ENCODE peak calls at places on chromosomes 16 and 17, in eight cellular contexts. Q is stomach, O is body of pancreas, A is heart left ventricle, E is gastrocnemius medialis, N is Peyer's patch, J is uterus, W is adrenal gland. S is an unnamed sample.

GRCh38 chr16:55439101-55439690 is 39.8 kb upstream of the MMP2 start:
- DNase-seq in Q (no peak), E (peak; percentile 47), W (no peak), N (no peak), O (no peak), J (no peak), A (no peak), S (no peak)

GRCh38 chr16:3577302-3577752 is at the start of gene NLRC3:
- DNase-seq in N (no peak), A (no peak), J (no peak), Q (no peak), E (no peak), W (no peak), O (no peak), S (no peak)

GRCh38 chr17:79792984-79793923 is 3.6 kb downstream of the CBX8 start:
- DNase-seq in Q (no peak), W (no peak), J (no peak), A (no peak), E (no peak), N (no peak), O (no peak), S (peak; percentile 59)

GRCh38 chr16:51143166-51143565 is 7.9 kb downstream of the SALL1 start:
- DNase-seq in Q (no peak), W (no peak), O (no peak), A (no peak), J (no peak), E (no peak), N (no peak), S (no peak)

GRCh38 chr16:22739077-22739476 is 74.9 kb upstream of the HS3ST2 start:
- DNase-seq in N (no peak), E (peak; percentile 34), A (no peak), Q (no peak), O (no peak), J (no peak), W (no peak), S (no peak)

GRCh38 chr16:2022723-2023097 is 3.1 kb downstream of the NPW start:
- DNase-seq in W (no peak), O (peak; percentile 59), E (no peak), N (no peak), A (no peak), J (peak; percentile 60), Q (no peak), S (no peak)

GRCh38 chr16:28103516-28104170 is 40.1 kb upstream of the GSG1L start:
- DNase-seq in N (no peak), O (no peak), W (no peak), J (no peak), Q (no peak), E (no peak), A (no peak), S (no peak)

GRCh38 chr16:50021509-50021908 is 3.5 kb upstream of the CNEP1R1 start:
- DNase-seq in E (no peak), W (no peak), J (no peak), A (no peak), O (no peak), Q (no peak), N (no peak), S (no peak)

GRCh38 chr17:29066603-29067002 is 23.7 kb downstream of the PIPOX start:
- DNase-seq in A (no peak), J (no peak), E (no peak), W (no peak), N (no peak), O (no peak), Q (no peak), S (no peak)

GRCh38 chr16:25771812-25772568 is 80.2 kb downstream of the HS3ST4 start:
- DNase-seq in N (no peak), J (no peak), Q (no peak), O (no peak), W (no peak), E (no peak), A (no peak), S (no peak)

GRCh38 chr16:29844575-29845331 is 18.3 kb downstream of the CDIPT start:
- DNase-seq in W (peak; percentile 87), A (no peak), Q (no peak), J (peak; percentile 80), E (no peak), N (no peak), O (no peak), S (peak; percentile 66)

GRCh38 chr17:46917041-46917440 is 5.9 kb upstream of the GOSR2 start:
- DNase-seq in E (no peak), A (no peak), J (no peak), N (no peak), O (no peak), W (no peak), Q (no peak), S (no peak)

GRCh38 chr16:58236831-58237230 is 38.9 kb upstream of the CSNK2A2 start:
- DNase-seq in N (no peak), W (no peak), E (no peak), J (no peak), O (no peak), A (no peak), Q (no peak), S (no peak)

GRCh38 chr16:75486014-75486404 is 9.2 kb downstream of the CHST6 start:
- DNase-seq in N (peak; percentile 70), W (no peak), A (no peak), E (no peak), Q (no peak), J (no peak), O (no peak), S (no peak)

GRCh38 chr17:78450696-78451344 is 72.4 kb downstream of the PGS1 start:
- DNase-seq in A (no peak), W (no peak), J (no peak), N (no peak), E (peak; percentile 70), O (no peak), Q (no peak), S (no peak)

GRCh38 chr16:29804455-29805231 is 1.7 kb upstream of the MAZ start:
- DNase-seq in W (peak; percentile 74), Q (peak; percentile 39), O (peak; percentile 65), J (no peak), N (no peak), A (peak; percentile 60), E (peak; percentile 70), S (peak; percentile 64)

DNA sequence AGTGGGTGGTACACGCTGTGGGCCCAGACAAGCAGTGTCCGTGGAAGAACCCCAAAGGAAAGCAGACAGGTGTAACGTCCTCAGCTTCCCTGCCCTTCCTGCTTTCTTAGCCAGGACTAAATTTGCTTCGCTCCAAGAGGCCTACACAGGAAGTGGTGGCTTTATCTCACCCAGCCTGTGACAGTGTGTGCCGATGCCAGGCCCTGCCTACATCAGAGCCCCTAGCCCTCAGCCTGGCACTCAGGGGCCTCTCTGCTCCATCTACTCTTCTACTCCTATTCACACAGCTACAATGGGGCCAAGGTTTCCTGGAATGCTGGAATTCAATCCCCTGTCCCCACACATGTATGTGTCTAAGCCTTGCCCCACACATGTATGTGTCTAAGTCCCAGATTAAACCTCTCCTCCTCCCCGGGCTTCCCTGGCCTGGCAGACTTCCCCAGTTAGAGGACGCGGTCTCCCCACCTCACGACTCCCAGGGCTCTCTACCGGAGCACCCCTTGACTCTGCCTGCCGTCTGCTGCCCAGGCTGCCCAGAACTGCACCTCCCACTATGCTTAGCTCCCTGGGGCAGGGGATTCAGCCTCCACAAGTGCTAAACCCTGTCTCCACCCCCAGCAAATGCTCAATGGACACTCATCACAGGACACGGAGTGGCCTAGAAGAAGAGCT is 8.2 kb downstream of the PGAP3 start:
- DNase-seq in O (no peak), N (peak; percentile 55), W (no peak), Q (peak; percentile 51), E (no peak), A (peak; percentile 52), J (no peak), S (no peak)
- H3K4me3 ChIP-seq in O (no peak overlapping the region), N (no peak overlapping the region), W (no peak overlapping the region), Q (no peak overlapping the region), E (no peak overlapping the region), A (no peak overlapping the region), J (no peak overlapping the region), S (no peak overlapping the region)

DNA sequence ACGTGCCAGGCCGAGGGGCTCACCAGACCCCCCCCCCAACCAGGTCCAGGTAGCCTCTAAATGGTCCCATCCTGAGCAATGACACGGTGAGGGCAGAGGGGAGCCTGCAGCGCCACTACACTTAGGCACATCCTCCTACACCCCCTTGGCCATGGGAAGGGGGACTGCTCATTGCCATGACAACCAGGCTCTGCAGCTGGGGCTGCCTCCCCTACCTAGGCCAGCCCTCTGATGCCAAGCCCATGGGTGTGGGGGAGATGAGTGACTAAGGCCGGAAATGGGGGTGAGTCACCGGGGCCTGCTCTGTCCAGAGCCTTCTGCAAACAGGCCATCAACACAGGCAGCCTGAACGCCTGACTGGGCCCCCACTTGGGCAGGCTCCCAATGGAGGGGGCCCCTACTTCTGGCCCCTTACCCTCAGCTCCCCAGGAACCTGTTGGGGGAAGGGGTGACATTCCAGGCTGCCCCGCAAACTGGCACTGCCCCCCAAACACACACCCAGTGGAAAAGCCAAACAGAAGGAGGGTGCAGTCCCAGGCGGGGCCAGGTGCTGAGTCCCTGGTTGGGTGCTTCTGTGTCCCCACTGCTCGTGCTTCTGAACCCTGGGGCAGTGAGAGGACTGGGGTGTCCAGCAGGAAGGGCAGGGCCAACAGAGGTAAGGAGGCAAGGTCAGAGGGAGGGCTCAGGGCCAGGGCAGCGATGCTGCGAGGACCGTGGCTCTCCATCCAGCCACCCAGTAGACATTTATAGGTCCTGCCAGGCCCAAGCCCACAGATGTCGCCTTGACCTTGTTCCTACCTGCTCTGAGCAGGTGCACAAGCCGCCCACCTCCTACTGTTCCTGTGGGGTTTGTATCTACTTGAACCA is 8.2 kb downstream of the PLCD3 start:
- DNase-seq in J (peak; percentile 81), W (peak; percentile 81), O (no peak), E (peak; percentile 56), N (peak; percentile 76), Q (peak; percentile 65), A (peak; percentile 38), S (peak; percentile 71)
- TF ChIP-seq POLR2A in J (no peak), W (peak; percentile 21), O (no peak), E (no peak), N (no peak), Q (no peak), A (no peak), S (no peak)

DNA sequence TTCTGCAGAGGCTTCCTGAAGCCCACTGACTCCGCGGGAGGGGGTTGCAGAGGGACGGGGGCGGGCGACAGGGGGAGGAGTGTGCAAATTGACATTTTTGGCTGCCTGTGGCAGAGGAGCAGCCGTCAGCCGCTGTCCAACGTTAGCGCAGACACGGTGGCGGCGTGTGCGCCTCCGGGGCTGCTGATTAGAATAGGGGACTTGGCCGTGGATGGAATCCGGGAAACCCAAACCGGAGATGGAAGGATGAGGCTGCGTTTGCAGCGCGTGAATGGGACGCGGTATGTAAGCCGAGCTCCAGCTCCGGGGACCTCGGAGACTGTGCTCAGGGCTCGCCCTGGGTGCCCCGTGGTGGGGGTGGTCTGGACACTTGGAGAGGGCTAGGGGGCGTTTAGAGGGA is 849.0 kb upstream of the RBFOX1 start:
- DNase-seq in E (no peak), W (no peak), Q (no peak), A (no peak), O (no peak), J (no peak), N (no peak), S (no peak)
- H3K4me3 ChIP-seq in E (no peak overlapping the region), W (no peak overlapping the region), Q (no peak overlapping the region), A (no peak overlapping the region), O (no peak overlapping the region), J (no peak overlapping the region), N (no peak overlapping the region), S (no peak overlapping the region)

DNA sequence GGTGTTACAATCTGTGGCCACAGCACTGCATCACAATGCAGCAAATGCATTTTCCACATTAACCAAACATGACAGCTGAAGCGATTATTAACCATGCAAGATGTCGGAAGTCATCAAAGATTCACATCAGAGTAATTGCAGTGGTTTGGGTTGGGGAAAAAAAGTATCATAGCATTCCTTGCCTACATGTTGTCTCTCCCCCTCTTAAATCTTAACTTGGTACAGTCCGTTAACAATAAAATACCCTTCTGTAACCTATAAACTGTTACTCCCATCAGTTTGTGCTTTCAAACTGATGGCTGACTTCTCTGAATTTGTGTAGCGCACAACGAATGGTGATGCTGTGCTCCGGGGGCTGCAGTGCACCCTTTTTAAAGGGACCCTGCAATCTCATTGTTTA is 51.6 kb downstream of the NUP93 start:
- DNase-seq in N (no peak), A (no peak), E (no peak), O (no peak), Q (no peak), W (no peak), J (no peak), S (no peak)
- TF ChIP-seq POLR2A in N (no peak), A (no peak), E (no peak), O (no peak), Q (no peak), W (no peak), J (no peak), S (no peak)